ENCODE peak calls at places on chromosomes 11 and 22, in seven cellular contexts. I is tibial nerve, P is heart right ventricle, G is MM.1S, H is pancreas, D is Peyer's patch, Q is HCT116. W is an unnamed sample.

GRCh38 chr11:100667449-100667848 is 19.6 kb upstream of the ARHGAP42 start:
- DNase-seq in I (no peak), P (no peak), G (no peak), H (no peak), D (no peak), Q (no peak), W (no peak)

GRCh38 chr11:17786824-17787525 is 52.4 kb downstream of the KCNC1 start:
- DNase-seq in I (no peak), P (no peak), G (no peak), H (no peak), D (no peak), Q (peak; percentile 57), W (no peak)

GRCh38 chr11:113106507-113106906 is 145.3 kb downstream of the NCAM1 start:
- DNase-seq in I (no peak), P (no peak), G (no peak), H (no peak), D (no peak), Q (no peak), W (no peak)

GRCh38 chr11:47915407-47916137 is 64.8 kb upstream of the PTPRJ start:
- DNase-seq in I (no peak), P (peak; percentile 16), G (no peak), H (peak; percentile 42), D (peak; percentile 47), Q (no peak), W (no peak)

GRCh38 chr11:1918436-1919315 is 827 bp upstream of the TNNT3 start:
- DNase-seq in I (no peak), P (no peak), G (no peak), H (no peak), D (no peak), Q (no peak), W (no peak)

GRCh38 chr11:78749243-78749730 is 174.6 kb upstream of the NARS2 start:
- DNase-seq in I (no peak), P (no peak), G (no peak), H (no peak), D (no peak), Q (no peak), W (no peak)

GRCh38 chr11:12402691-12403120 is 25.3 kb downstream of the PARVA start:
- DNase-seq in I (no peak), P (no peak), G (no peak), H (no peak), D (no peak), Q (no peak), W (no peak)

GRCh38 chr22:35434061-35434750 is 34.3 kb downstream of the MCM5 start:
- DNase-seq in I (no peak), P (no peak), G (no peak), H (no peak), D (no peak), Q (no peak), W (no peak)

GRCh38 chr11:45374632-45375031 is 88.5 kb upstream of the SYT13 start:
- DNase-seq in I (no peak), P (no peak), G (no peak), H (no peak), D (no peak), Q (no peak), W (no peak)

GRCh38 chr22:50165438-50166123 is 5.0 kb upstream of the PANX2 start:
- DNase-seq in I (no peak), P (no peak), G (no peak), H (no peak), D (no peak), Q (no peak), W (no peak)

GRCh38 chr11:64739871-64740270 is 4.1 kb downstream of the RASGRP2 start:
- DNase-seq in I (no peak), P (no peak), G (no peak), H (no peak), D (no peak), Q (no peak), W (no peak)

GRCh38 chr22:23395476-23396361 is 184.4 kb downstream of the IGLL1 start:
- DNase-seq in I (no peak), P (no peak), G (no peak), H (no peak), D (no peak), Q (no peak), W (no peak)

GRCh38 chr11:23252426-23252825 is 392.2 kb upstream of the CCDC179 start:
- DNase-seq in I (no peak), P (no peak), G (no peak), H (no peak), D (no peak), Q (no peak), W (no peak)

GRCh38 chr22:23157560-23158515 is 12.6 kb downstream of the RAB36 start:
- DNase-seq in I (no peak), P (no peak), G (peak; percentile 44), H (no peak), D (no peak), Q (no peak), W (no peak)

GRCh38 chr11:64268687-64269379 is 15.6 kb downstream of the BAD start:
- DNase-seq in I (peak; percentile 44), P (peak; percentile 74), G (peak; percentile 54), H (peak; percentile 75), D (peak; percentile 58), Q (no peak), W (peak; percentile 32)

GRCh38 chr22:27533105-27533504 is 268.5 kb downstream of the MN1 start:
- DNase-seq in I (no peak), P (no peak), G (no peak), H (no peak), D (no peak), Q (no peak), W (no peak)

GRCh38 chr11:60942207-60942606 is 9.8 kb downstream of the SLC15A3 start:
- DNase-seq in I (no peak), P (no peak), G (no peak), H (no peak), D (no peak), Q (no peak), W (no peak)

GRCh38 chr11:64290894-64291745 is at the start of gene KCNK4:
- DNase-seq in I (no peak), P (no peak), G (peak; percentile 1), H (no peak), D (no peak), Q (no peak), W (no peak)

GRCh38 chr11:13494051-13494450 is 1.7 kb downstream of the PTH start:
- DNase-seq in I (no peak), P (no peak), G (no peak), H (no peak), D (no peak), Q (no peak), W (no peak)

GRCh38 chr11:126111458-126112116 is 48.9 kb upstream of the CDON start:
- DNase-seq in I (no peak), P (peak; percentile 67), G (no peak), H (no peak), D (no peak), Q (no peak), W (no peak)

GRCh38 chr11:26827567-26828037 is 105.7 kb upstream of the SLC5A12 start:
- DNase-seq in I (no peak), P (no peak), G (no peak), H (peak; percentile 28), D (no peak), Q (no peak), W (no peak)

GRCh38 chr22:46573781-46574437 is 36.5 kb upstream of the CELSR1 start:
- DNase-seq in I (no peak), P (no peak), G (no peak), H (no peak), D (no peak), Q (no peak), W (no peak)

GRCh38 chr22:37518509-37519267 is 527 bp downstream of the CARD10 start:
- DNase-seq in I (no peak), P (no peak), G (no peak), H (no peak), D (no peak), Q (no peak), W (no peak)

GRCh38 chr22:37520754-37521153 is 1.5 kb upstream of the CARD10 start:
- DNase-seq in I (no peak), P (no peak), G (no peak), H (no peak), D (no peak), Q (no peak), W (no peak)

GRCh38 chr22:37517826-37518450 is 1.3 kb downstream of the CARD10 start:
- DNase-seq in I (no peak), P (no peak), G (no peak), H (no peak), D (no peak), Q (no peak), W (no peak)

GRCh38 chr22:37519268-37520195 is at the start of gene CARD10:
- DNase-seq in I (no peak), P (peak; percentile 63), G (no peak), H (peak; percentile 62), D (no peak), Q (no peak), W (no peak)

DNA sequence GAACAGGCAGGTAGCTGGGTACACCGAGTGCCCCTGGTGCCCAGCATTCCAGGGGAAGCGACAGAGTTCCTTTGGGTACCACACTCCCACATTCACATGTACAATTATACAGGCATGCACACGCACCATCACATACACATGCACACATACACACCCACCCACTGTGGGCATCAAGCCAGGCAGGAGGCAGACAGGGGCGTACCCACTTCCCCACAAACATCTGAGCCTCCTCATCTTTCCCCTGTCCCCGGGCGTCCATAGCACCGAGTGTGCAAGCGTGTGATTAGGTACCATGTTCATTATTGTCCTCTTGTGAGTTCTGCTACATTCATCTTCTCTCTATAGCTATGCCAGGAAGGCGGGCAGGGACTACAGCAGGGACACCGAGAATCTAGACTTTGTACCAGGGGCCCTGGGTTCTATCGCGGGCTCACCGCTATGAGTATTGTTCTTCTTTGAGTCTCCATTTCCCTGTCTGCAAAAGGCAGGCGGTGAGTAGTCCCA is 2.1 kb upstream of the CARD10 start:
- DNase-seq in I (no peak), P (no peak), G (no peak), H (no peak), D (no peak), Q (no peak), W (no peak)
- H3K27me3 ChIP-seq in I (no peaks in the 10 kb centered on the region), P (peaks cover 16% of the 10 kb centered on the region), G (peaks cover 91% of the 10 kb centered on the region), H (no peaks in the 10 kb centered on the region), D (no peaks in the 10 kb centered on the region), Q (no peaks in the 10 kb centered on the region), W (peaks cover 14% of the 10 kb centered on the region)

GRCh38 chr11:123429336-123429735 is 733 bp upstream of the GRAMD1B start:
- DNase-seq in I (no peak), P (no peak), G (no peak), H (no peak), D (no peak), Q (no peak), W (no peak)
- H3K4me3 ChIP-seq in I (no peak overlapping the region), P (no peak overlapping the region), G (no peak overlapping the region), H (no peak overlapping the region), D (no peak overlapping the region), Q (no peak overlapping the region), W (peak overlapping the region; percentile 70)

GRCh38 chr11:73388241-73389133 is 12.3 kb downstream of the RELT start:
- DNase-seq in I (no peak), P (peak; percentile 65), G (no peak), H (no peak), D (peak; percentile 62), Q (no peak), W (no peak)
- H3K4me1 ChIP-seq in I (peaks cover 68% of the 10 kb centered on the region), P (peaks cover 60% of the 10 kb centered on the region), G (no peaks in the 10 kb centered on the region), H (no peaks in the 10 kb centered on the region), D (peaks cover 49% of the 10 kb centered on the region), Q (peaks cover 28% of the 10 kb centered on the region), W (peaks cover 37% of the 10 kb centered on the region)

DNA sequence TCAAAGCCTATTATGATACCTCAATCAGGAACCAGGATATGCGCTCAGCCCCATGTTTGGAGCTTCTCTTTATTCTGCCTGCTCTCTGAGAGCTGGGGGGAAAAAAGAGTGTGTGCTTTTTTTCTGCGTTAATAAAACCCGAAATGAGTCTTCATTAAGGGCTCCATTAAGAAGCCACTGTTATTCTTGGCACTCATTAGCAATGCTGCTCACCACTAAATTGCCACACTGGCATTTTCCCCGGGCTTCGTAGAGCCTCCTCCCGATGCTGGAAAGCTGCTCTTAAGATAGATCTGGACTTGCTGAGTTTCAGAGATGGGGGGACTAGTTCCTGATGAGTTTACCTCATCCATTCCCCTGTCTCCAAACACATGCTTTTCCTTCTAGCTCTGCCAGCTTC is 93.1 kb upstream of the THY1 start:
- DNase-seq in I (no peak), P (no peak), G (no peak), H (no peak), D (no peak), Q (no peak), W (no peak)
- H3K27me3 ChIP-seq in I (no peaks in the 10 kb centered on the region), P (peaks cover 24% of the 10 kb centered on the region), G (peaks cover 75% of the 10 kb centered on the region), H (no peaks in the 10 kb centered on the region), D (no peaks in the 10 kb centered on the region), Q (no peaks in the 10 kb centered on the region), W (no peaks in the 10 kb centered on the region)